ENCODE peak calls at places on chromosome 2, in nine cellular contexts. D, E, A, F, B, V, G, I and T are unnamed samples.

GRCh38 chr2:26640331-26640745 is 828 bp downstream of the CIB4 start:
- DNase-seq in D (no peak), E (peak), A (peak), F (no peak), B (no peak), V (peak), G (no peak), I (no peak), T (no peak)

GRCh38 chr2:80168037-80168436 is 136.5 kb downstream of the LRRTM1 start:
- DNase-seq in D (no peak), E (no peak), A (no peak), F (no peak), B (no peak), V (no peak), G (no peak), I (no peak), T (no peak)

GRCh38 chr2:9263388-9263787 is 56.8 kb downstream of the ASAP2 start:
- DNase-seq in D (no peak), E (no peak), A (no peak), F (no peak), B (no peak), V (no peak), G (no peak), I (no peak), T (no peak)

GRCh38 chr2:8285081-8285480 is 396.8 kb upstream of the ID2 start:
- DNase-seq in D (no peak), E (peak), A (no peak), F (no peak), B (no peak), V (no peak), G (no peak), I (no peak), T (no peak)

GRCh38 chr2:5021148-5021547 is 671.0 kb upstream of the SOX11 start:
- DNase-seq in D (no peak), E (no peak), A (no peak), F (no peak), B (no peak), V (no peak), G (no peak), I (no peak), T (no peak)

GRCh38 chr2:239160226-239161143 is 240.3 kb downstream of the HDAC4 start:
- DNase-seq in D (no peak), E (no peak), A (peak), F (peak), B (no peak), V (no peak), G (no peak), I (no peak), T (no peak)

GRCh38 chr2:174608866-174609214 is 11.2 kb upstream of the WIPF1 start:
- DNase-seq in D (no peak), E (no peak), A (no peak), F (no peak), B (no peak), V (no peak), G (no peak), I (no peak), T (no peak)

GRCh38 chr2:187499941-187500532 is 52.0 kb upstream of the CALCRL start:
- DNase-seq in D (no peak), E (peak), A (peak), F (no peak), B (peak), V (peak), G (peak), I (peak), T (no peak)

GRCh38 chr2:145184741-145185671 is 665.1 kb upstream of the ZEB2 start:
- DNase-seq in D (no peak), E (no peak), A (no peak), F (no peak), B (no peak), V (peak), G (peak), I (no peak), T (peak)

GRCh38 chr2:113080134-113080533 is 12.4 kb downstream of the IL1F10 start:
- DNase-seq in D (no peak), E (peak), A (peak), F (no peak), B (no peak), V (no peak), G (no peak), I (peak), T (no peak)

GRCh38 chr2:9720352-9721093 is 89.7 kb upstream of the YWHAQ start:
- DNase-seq in D (peak), E (no peak), A (no peak), F (no peak), B (no peak), V (no peak), G (no peak), I (no peak), T (no peak)

GRCh38 chr2:54768772-54769428 is 45.4 kb downstream of the EML6 start:
- DNase-seq in D (no peak), E (no peak), A (no peak), F (no peak), B (no peak), V (no peak), G (no peak), I (no peak), T (no peak)

GRCh38 chr2:18684202-18685040 is 95.1 kb upstream of the NT5C1B start:
- DNase-seq in D (no peak), E (no peak), A (peak), F (no peak), B (no peak), V (peak), G (peak), I (no peak), T (peak)

GRCh38 chr2:14420851-14421250 is 211.7 kb upstream of the LRATD1 start:
- DNase-seq in D (peak), E (no peak), A (no peak), F (no peak), B (no peak), V (no peak), G (no peak), I (no peak), T (no peak)

GRCh38 chr2:88100489-88100858 is 27.4 kb downstream of the FABP1 start:
- DNase-seq in D (no peak), E (no peak), A (no peak), F (no peak), B (no peak), V (no peak), G (no peak), I (no peak), T (no peak)

GRCh38 chr2:229153946-229154345 is 117.1 kb downstream of the PID1 start:
- DNase-seq in D (no peak), E (no peak), A (no peak), F (no peak), B (no peak), V (no peak), G (no peak), I (no peak), T (no peak)

GRCh38 chr2:230823264-230823964 is 41.3 kb upstream of the ITM2C start:
- DNase-seq in D (no peak), E (no peak), A (no peak), F (no peak), B (no peak), V (no peak), G (no peak), I (no peak), T (no peak)

GRCh38 chr2:166351319-166351718 is 24.4 kb downstream of the SCN9A start:
- DNase-seq in D (no peak), E (peak), A (no peak), F (no peak), B (no peak), V (no peak), G (peak), I (no peak), T (no peak)

GRCh38 chr2:235935071-235935470 is 233.1 kb downstream of the GBX2 start:
- DNase-seq in D (no peak), E (no peak), A (no peak), F (peak), B (no peak), V (no peak), G (no peak), I (no peak), T (no peak)

GRCh38 chr2:237859082-237859433 is 365 bp upstream of the RAMP1 start:
- DNase-seq in D (no peak), E (no peak), A (no peak), F (no peak), B (peak), V (no peak), G (no peak), I (no peak), T (no peak)

GRCh38 chr2:240431276-240431662 is 4.2 kb upstream of the GPC1 start:
- DNase-seq in D (no peak), E (no peak), A (no peak), F (peak), B (no peak), V (no peak), G (no peak), I (no peak), T (no peak)

GRCh38 chr2:240286596-240286995 is 146.1 kb upstream of the OTOS start:
- DNase-seq in D (no peak), E (no peak), A (no peak), F (peak), B (no peak), V (no peak), G (no peak), I (no peak), T (no peak)

GRCh38 chr2:10256525-10257031 is 46.1 kb upstream of the HPCAL1 start:
- DNase-seq in D (no peak), E (no peak), A (no peak), F (no peak), B (no peak), V (no peak), G (no peak), I (no peak), T (no peak)

GRCh38 chr2:18290386-18290785 is 270.1 kb downstream of the RDH14 start:
- DNase-seq in D (no peak), E (no peak), A (no peak), F (no peak), B (no peak), V (no peak), G (no peak), I (no peak), T (no peak)

GRCh38 chr2:74740395-74741075 is 86.5 kb downstream of the SEMA4F start:
- DNase-seq in D (no peak), E (peak), A (peak), F (peak), B (peak), V (peak), G (peak), I (no peak), T (peak)

GRCh38 chr2:69466728-69467127 is 29.5 kb upstream of the NFU1 start:
- DNase-seq in D (no peak), E (no peak), A (no peak), F (no peak), B (no peak), V (no peak), G (no peak), I (no peak), T (no peak)

GRCh38 chr2:7992612-7993596 is 689.0 kb upstream of the ID2 start:
- DNase-seq in D (no peak), E (peak), A (no peak), F (no peak), B (no peak), V (no peak), G (peak), I (no peak), T (no peak)

GRCh38 chr2:85087541-85087940 is 45.7 kb upstream of the TCF7L1 start:
- DNase-seq in D (no peak), E (no peak), A (no peak), F (no peak), B (no peak), V (no peak), G (no peak), I (no peak), T (no peak)

GRCh38 chr2:157898591-157898996 is 22.5 kb upstream of the ACVR1 start:
- DNase-seq in D (no peak), E (peak), A (no peak), F (no peak), B (no peak), V (peak), G (peak), I (no peak), T (peak)

GRCh38 chr2:201261471-201261870 is 1.1 kb downstream of the CASP8 start:
- DNase-seq in D (no peak), E (no peak), A (peak), F (no peak), B (no peak), V (no peak), G (no peak), I (no peak), T (no peak)

GRCh38 chr2:44926957-44927356 is 14.5 kb upstream of the SIX3 start:
- DNase-seq in D (no peak), E (no peak), A (no peak), F (no peak), B (no peak), V (no peak), G (no peak), I (no peak), T (no peak)

GRCh38 chr2:179201884-179202283 is 62.7 kb downstream of the SESTD1 start:
- DNase-seq in D (no peak), E (peak), A (no peak), F (no peak), B (no peak), V (no peak), G (no peak), I (no peak), T (peak)

GRCh38 chr2:195636890-195637289 is 20.1 kb upstream of the SLC39A10 start:
- DNase-seq in D (no peak), E (no peak), A (no peak), F (no peak), B (no peak), V (no peak), G (no peak), I (no peak), T (no peak)

GRCh38 chr2:106068415-106068814 is 125.7 kb downstream of the UXS1 start:
- DNase-seq in D (no peak), E (no peak), A (no peak), F (no peak), B (no peak), V (no peak), G (no peak), I (no peak), T (no peak)

GRCh38 chr2:8848328-8849100 is 11.1 kb upstream of the KIDINS220 start:
- DNase-seq in D (no peak), E (no peak), A (no peak), F (no peak), B (no peak), V (no peak), G (no peak), I (no peak), T (no peak)

GRCh38 chr2:112784199-112785189 is at the start of gene IL1A:
- DNase-seq in D (no peak), E (peak), A (no peak), F (no peak), B (no peak), V (no peak), G (no peak), I (no peak), T (no peak)

GRCh38 chr2:215611609-215612386 is 175.9 kb upstream of the FN1 start:
- DNase-seq in D (peak), E (no peak), A (no peak), F (no peak), B (no peak), V (no peak), G (no peak), I (no peak), T (no peak)

GRCh38 chr2:239387811-239388210 is 13.0 kb downstream of the HDAC4 start:
- DNase-seq in D (no peak), E (no peak), A (no peak), F (no peak), B (no peak), V (no peak), G (no peak), I (no peak), T (no peak)

GRCh38 chr2:183035298-183035953 is 2.8 kb downstream of the NCKAP1 start:
- DNase-seq in D (no peak), E (peak), A (no peak), F (no peak), B (no peak), V (peak), G (no peak), I (no peak), T (peak)

GRCh38 chr2:27442282-27442980 is at the start of gene KRTCAP3:
- DNase-seq in D (peak), E (no peak), A (peak), F (no peak), B (no peak), V (no peak), G (no peak), I (no peak), T (no peak)